ENCODE peak calls at places on chromosomes 4 and X, in five cellular contexts. One of them, this sample, is unnamed.
A peak's percentile ranks its signal among the peaks of the same experiment; 100 is the strongest.

GRCh38 chrX:153446950-153447580 is 1.2 kb upstream of the TREX2 start:
- DNase-seq in ureter: no peak
- DNase-seq in cardiac fibroblast: no peak
- DNase-seq in iris pigment epithelial cell: no peak
- DNase-seq in CD4-positive, alpha-beta T cell: no peak
- DNase-seq in this sample: no peak

GRCh38 chr4:94540476-94540875 is 88.7 kb downstream of the PDLIM5 start:
- DNase-seq in ureter: no peak
- DNase-seq in cardiac fibroblast: no peak
- DNase-seq in iris pigment epithelial cell: no peak
- DNase-seq in CD4-positive, alpha-beta T cell: no peak
- DNase-seq in this sample: no peak

GRCh38 chr4:48109413-48110263 is 24.4 kb downstream of the TXK start:
- DNase-seq in ureter: no peak
- DNase-seq in cardiac fibroblast: peak; percentile 58
- DNase-seq in iris pigment epithelial cell: peak; percentile 47
- DNase-seq in CD4-positive, alpha-beta T cell: no peak
- DNase-seq in this sample: peak; percentile 83

GRCh38 chr4:113575391-113575790 is 186.1 kb downstream of the CAMK2D start:
- DNase-seq in ureter: no peak
- DNase-seq in cardiac fibroblast: peak; percentile 65
- DNase-seq in iris pigment epithelial cell: peak; percentile 88
- DNase-seq in CD4-positive, alpha-beta T cell: no peak
- DNase-seq in this sample: no peak

GRCh38 chrX:13507893-13508292 is 61.5 kb upstream of the EGFL6 start:
- DNase-seq in ureter: no peak
- DNase-seq in cardiac fibroblast: no peak
- DNase-seq in iris pigment epithelial cell: no peak
- DNase-seq in CD4-positive, alpha-beta T cell: no peak
- DNase-seq in this sample: no peak

GRCh38 chr4:26992657-26993361 is 132.2 kb downstream of the STIM2 start:
- DNase-seq in ureter: no peak
- DNase-seq in cardiac fibroblast: peak; percentile 50
- DNase-seq in iris pigment epithelial cell: peak; percentile 84
- DNase-seq in CD4-positive, alpha-beta T cell: no peak
- DNase-seq in this sample: no peak

GRCh38 chrX:27996132-27996531 is 14.9 kb upstream of the DCAF8L1 start:
- DNase-seq in ureter: no peak
- DNase-seq in cardiac fibroblast: no peak
- DNase-seq in iris pigment epithelial cell: no peak
- DNase-seq in CD4-positive, alpha-beta T cell: no peak
- DNase-seq in this sample: no peak

GRCh38 chrX:102155806-102156179 is at the start of gene BEX5:
- DNase-seq in ureter: peak; percentile 57
- DNase-seq in cardiac fibroblast: no peak
- DNase-seq in iris pigment epithelial cell: no peak
- DNase-seq in CD4-positive, alpha-beta T cell: peak; percentile 43
- DNase-seq in this sample: peak; percentile 91

GRCh38 chr4:55758570-55758969 is 61.0 kb upstream of the EXOC1L start:
- DNase-seq in ureter: no peak
- DNase-seq in cardiac fibroblast: no peak
- DNase-seq in iris pigment epithelial cell: no peak
- DNase-seq in CD4-positive, alpha-beta T cell: no peak
- DNase-seq in this sample: no peak

This sample was measured in mesendoderm.